ENCODE peak calls at places on chromosomes 4 and X, in four cellular contexts. M is lower lobe of right lung, W is uterus, V is fibroblast of lung. S is an unnamed sample. For H3K27me3, the result is how much of the 10 kb centered on the place peaks cover.

GRCh38 chr4:183758735-183759447 is 99.8 kb downstream of the TRAPPC11 start:
- DNase-seq in W (no peak), M (no peak), V (no peak), S (peak)

GRCh38 chr4:176309772-176310171 is 10.0 kb upstream of the SPCS3 start:
- DNase-seq in M (no peak), W (no peak), V (no peak), S (no peak)

GRCh38 chrX:45422216-45422925 is 221.7 kb upstream of the DIPK2B start:
- DNase-seq in M (no peak), W (no peak), V (peak), S (no peak)

GRCh38 chr4:115275615-115276014 is 162.2 kb upstream of the NDST4 start:
- DNase-seq in M (no peak), W (no peak), V (no peak), S (no peak)

GRCh38 chr4:111208970-111209369 is 586.1 kb upstream of the PITX2 start:
- DNase-seq in M (no peak), W (no peak), V (no peak), S (no peak)

GRCh38 chr4:147362868-147363440 is 117.9 kb upstream of the EDNRA start:
- DNase-seq in M (peak), W (peak), V (peak), S (peak)

GRCh38 chr4:102344520-102344954 is 745 bp downstream of the SLC39A8 start:
- DNase-seq in W (no peak), M (peak), V (peak), S (peak)

GRCh38 chrX:17654116-17654515 is 83.2 kb upstream of the SCML1 start:
- DNase-seq in W (no peak), V (no peak), M (no peak), S (no peak)

GRCh38 chrX:9790866-9791265 is 4.6 kb downstream of the SHROOM2 start:
- DNase-seq in M (no peak), W (no peak), V (peak), S (no peak)

GRCh38 chr4:77669911-77670590 is 64.4 kb downstream of the CXCL13 start:
- DNase-seq in V (no peak), W (no peak), M (no peak), S (no peak)

GRCh38 chr4:78558421-78558820 is 6.9 kb downstream of the ANXA3 start:
- DNase-seq in W (no peak), M (no peak), V (peak), S (no peak)

GRCh38 chr4:83981156-83981555 is 445.2 kb downstream of the GPAT3 start:
- DNase-seq in M (no peak), W (no peak), V (no peak), S (no peak)
- H3K27ac ChIP-seq in M (no peak), W (no peak), V (no peak), S (no peak)

GRCh38 chrX:57977992-57978391 is 67.7 kb upstream of the ZXDA start:
- DNase-seq in V (no peak), W (no peak), M (no peak), S (no peak)
- TF ChIP-seq CTCF in V (no peak), W (no peak), M (no peak), S (no peak)

DNA sequence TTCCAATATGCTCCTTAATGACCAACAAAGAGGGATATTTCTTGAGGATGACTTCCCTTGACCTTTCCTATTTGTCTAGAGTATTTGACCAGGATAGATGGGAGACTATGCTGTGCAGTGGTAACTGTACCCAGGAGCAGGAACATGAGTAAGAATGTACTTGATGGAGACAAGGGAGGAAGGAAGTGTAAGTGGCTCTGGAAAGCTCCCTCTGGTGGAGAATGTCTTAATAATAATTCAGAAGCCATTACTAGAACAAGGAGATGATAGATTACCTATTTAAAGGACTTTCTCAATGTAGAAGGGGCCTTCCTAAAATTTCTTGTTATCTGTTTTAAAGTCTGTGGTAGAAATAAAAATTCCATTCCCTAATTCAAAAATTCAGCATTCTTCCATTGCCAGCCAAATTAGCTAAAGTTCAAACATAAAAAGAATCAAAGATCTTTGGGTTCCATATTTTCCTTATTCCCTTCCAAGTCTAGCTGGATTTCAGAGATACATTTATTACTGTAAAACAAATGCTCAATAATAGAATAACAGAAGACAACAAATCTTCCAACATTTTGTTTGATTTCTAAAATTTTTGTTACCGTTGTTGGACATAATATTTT is 83.8 kb downstream of the GRID2 start:
- DNase-seq in V (peak), W (no peak), M (no peak), S (no peak)
- H3K27me3 ChIP-seq in V (under half), W (under half), M (under half), S (under half)

DNA sequence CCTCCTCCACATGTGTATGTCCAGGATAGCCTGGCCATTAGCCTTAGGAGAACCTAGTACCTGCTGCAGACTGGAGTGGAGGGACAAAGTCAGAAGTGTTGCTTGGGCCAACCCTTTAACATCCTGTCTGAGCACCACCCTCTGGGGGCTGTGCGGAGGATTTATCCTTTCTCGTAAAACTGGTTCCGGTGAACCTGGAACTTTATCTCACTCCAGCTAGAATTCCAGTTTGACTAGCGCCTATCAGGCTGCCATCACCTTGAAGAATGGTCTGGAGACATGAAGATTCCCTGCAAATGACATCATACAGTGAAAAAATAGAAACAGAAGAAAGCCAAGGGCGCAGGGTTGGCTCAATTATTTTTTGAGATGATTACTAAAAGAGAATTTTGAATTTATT is 4.0 kb downstream of the TCEAL8 start:
- DNase-seq in M (no peak), W (no peak), V (no peak), S (no peak)
- H3K27ac ChIP-seq in M (no peak), W (no peak), V (no peak), S (no peak)

S was measured in heart right ventricle.